ENCODE peak calls at places on chromosomes 12 and 14, in seven cellular contexts. X is activated CD4-positive, alpha-beta T cell treated with anti-CD3 and anti-CD28 coated beads, Interleukin-2, amount 10 ng/mL, durations not matched to agents 7 days and 5 days; H is progenitor cell of endocrine pancreas; A is HS-27A; U is T-helper 22 cell; Z is DMS153; L is stimulated activated CD4-positive, alpha-beta T cell treated with anti-CD3 and anti-CD28 coated beads, TNF-alpha, amount 100 ng/mL, for 24 hours. R is an unnamed sample.

GRCh38 chr14:36207500-36207899 is 31.0 kb upstream of the PTCSC3 start:
- DNase-seq in Z (peak), L (no peak), H (no peak), X (no peak), A (no peak), U (no peak), R (peak)

GRCh38 chr12:80513211-80513610 is 69.2 kb downstream of the PTPRQ start:
- DNase-seq in X (no peak), A (no peak), Z (no peak), U (no peak), L (no peak), H (no peak), R (no peak)

GRCh38 chr12:115983226-115983798 is 294.2 kb downstream of the MED13L start:
- DNase-seq in H (no peak), A (no peak), U (no peak), Z (no peak), L (no peak), X (no peak), R (no peak)

GRCh38 chr12:113154351-113154973 is 4.9 kb downstream of the CFAP73 start:
- DNase-seq in U (no peak), X (no peak), A (no peak), L (no peak), H (peak), Z (peak), R (no peak)

GRCh38 chr12:26077915-26078314 is 46.9 kb downstream of the BHLHE41 start:
- DNase-seq in Z (no peak), H (no peak), A (no peak), X (no peak), U (no peak), L (no peak), R (no peak)

GRCh38 chr14:91284791-91285548 is 40.5 kb upstream of the GPR68 start:
- DNase-seq in X (no peak), H (no peak), A (no peak), U (no peak), L (no peak), Z (no peak), R (no peak)

GRCh38 chr12:70248916-70249315 is 5.7 kb downstream of the CNOT2 start:
- DNase-seq in U (no peak), L (no peak), X (no peak), H (no peak), Z (no peak), A (no peak), R (no peak)

GRCh38 chr14:102545461-102546265 is 36.1 kb upstream of the ANKRD9 start:
- DNase-seq in Z (no peak), H (no peak), U (no peak), X (no peak), A (no peak), L (no peak), R (no peak)

GRCh38 chr12:43029971-43030370 is 440.4 kb upstream of the PRICKLE1 start:
- DNase-seq in Z (no peak), A (peak), H (no peak), U (no peak), X (no peak), L (no peak), R (no peak)

GRCh38 chr12:124698211-124698997 is 131.0 kb upstream of the NCOR2 start:
- DNase-seq in U (no peak), L (no peak), X (no peak), Z (no peak), A (no peak), H (no peak), R (no peak)

GRCh38 chr12:68559246-68559645 is 51.5 kb upstream of the RAP1B start:
- DNase-seq in U (no peak), A (no peak), X (no peak), Z (no peak), L (no peak), H (no peak), R (no peak)

GRCh38 chr14:85416771-85417170 is 113.2 kb upstream of the FLRT2 start:
- DNase-seq in L (no peak), Z (no peak), X (no peak), U (no peak), A (peak), H (no peak), R (no peak)

GRCh38 chr12:94012508-94013044 is 135.8 kb upstream of the PLXNC1 start:
- DNase-seq in Z (no peak), A (no peak), H (no peak), X (no peak), L (no peak), U (no peak), R (no peak)

GRCh38 chr14:85060116-85060515 is 469.8 kb upstream of the FLRT2 start:
- DNase-seq in H (no peak), X (no peak), Z (no peak), L (no peak), U (no peak), A (no peak), R (no peak)

GRCh38 chr14:54572316-54572715 is 5.4 kb downstream of the SAMD4A start:
- DNase-seq in L (no peak), Z (no peak), A (no peak), X (peak), U (no peak), H (no peak), R (peak)

GRCh38 chr12:24945822-24946221 is 3.1 kb downstream of the BCAT1 start:
- DNase-seq in L (no peak), Z (no peak), A (no peak), U (no peak), H (no peak), X (no peak), R (no peak)